ENCODE peak calls at places on chromosomes 7 and 10, in seven cellular contexts. C is stimulated activated naive CD4-positive, alpha-beta T cell; G is HFFc6; P is T-helper 1 cell; I is stimulated activated CD8-positive, alpha-beta memory T cell treated with anti-CD3 and anti-CD28 coated beads, Interleukin-12 subunit alpha, Interleukin-12 subunit beta, amount 100 ng/mL, for 4 hours; T is stimulated activated naive CD8-positive, alpha-beta T cell treated with anti-CD3 and anti-CD28 coated beads, Interleukin-15, amount 100 ng/mL, for 72 hours; M is occipital lobe. F is an unnamed sample.

GRCh38 chr7:127769696-127770400 is 117.9 kb downstream of the SND1 start:
- DNase-seq in C (no peak), G (no peak), P (no peak), I (no peak), T (no peak), M (no peak), F (no peak)

GRCh38 chr7:140568021-140568813 is 72.4 kb downstream of the DENND2A start:
- DNase-seq in C (no peak), G (no peak), P (no peak), I (no peak), T (no peak), M (no peak), F (no peak)

GRCh38 chr10:110363572-110364411 is 59.1 kb upstream of the SMNDC1 start:
- DNase-seq in C (no peak), G (no peak), P (no peak), I (no peak), T (no peak), M (peak; percentile 65), F (no peak)

GRCh38 chr7:26398436-26399308 is 107.0 kb downstream of the SNX10 start:
- DNase-seq in C (no peak), G (no peak), P (no peak), I (peak; percentile 8), T (peak; percentile 46), M (peak; percentile 66), F (no peak)

GRCh38 chr10:30415613-30416012 is 18.4 kb upstream of the MAP3K8 start:
- DNase-seq in C (no peak), G (no peak), P (no peak), I (no peak), T (no peak), M (no peak), F (no peak)

GRCh38 chr10:787933-788651 is 98.6 kb upstream of the DIP2C start:
- DNase-seq in C (no peak), G (no peak), P (no peak), I (no peak), T (no peak), M (no peak), F (no peak)

GRCh38 chr10:9331583-9332008 is 1277.1 kb downstream of the GATA3 start:
- DNase-seq in C (no peak), G (peak; percentile 60), P (no peak), I (no peak), T (no peak), M (no peak), F (no peak)

GRCh38 chr7:107659666-107660065 is 962 bp upstream of the SLC26A4 start:
- DNase-seq in C (no peak), G (peak; percentile 68), P (no peak), I (no peak), T (peak; percentile 71), M (no peak), F (no peak)

GRCh38 chr7:11127988-11128387 is 154.3 kb downstream of the PHF14 start:
- DNase-seq in C (no peak), G (no peak), P (no peak), I (no peak), T (no peak), M (no peak), F (no peak)

GRCh38 chr10:31149835-31150512 is 118.3 kb upstream of the ZNF438 start:
- DNase-seq in C (no peak), G (no peak), P (no peak), I (no peak), T (no peak), M (no peak), F (no peak)

GRCh38 chr7:129989466-129989865 is 36.7 kb upstream of the UBE2H start:
- DNase-seq in C (peak; percentile 1), G (no peak), P (no peak), I (no peak), T (peak; percentile 75), M (no peak), F (no peak)

F was measured in glomerular endothelial cell.